ENCODE peak calls at places on chromosomes 3 and 15, in six cellular contexts. U is GM23248; F is Panc1; R is CD4-positive, CD25-positive, alpha-beta regulatory T cell; N is neural progenitor cell; H is HepG2. G is an unnamed sample.

GRCh38 chr3:159829056-159829995 is 159.3 kb upstream of the IL12A start:
- DNase-seq in U (peak), F (no peak), R (no peak), N (no peak), H (peak), G (no peak)

GRCh38 chr3:183775781-183776180 is 49.6 kb downstream of the MAP6D1 start:
- DNase-seq in U (peak), F (no peak), R (no peak), N (no peak), H (no peak), G (no peak)

GRCh38 chr3:186847437-186847836 is 4.9 kb downstream of the ADIPOQ start:
- DNase-seq in U (no peak), F (no peak), R (no peak), N (no peak), H (no peak), G (no peak)

GRCh38 chr3:152021951-152022461 is 148.6 kb downstream of the SUCNR1 start:
- DNase-seq in U (peak), F (no peak), R (no peak), N (no peak), H (no peak), G (no peak)

GRCh38 chr3:52827866-52828376 is 2.6 kb downstream of the ITIH4 start:
- DNase-seq in U (no peak), F (no peak), R (no peak), N (peak), H (peak), G (no peak)

GRCh38 chr15:69812881-69813280 is 284.8 kb downstream of the TLE3 start:
- DNase-seq in U (peak), F (no peak), R (no peak), N (peak), H (no peak), G (no peak)

GRCh38 chr15:43867096-43867495 is 40.3 kb downstream of the WDR76 start:
- DNase-seq in U (no peak), F (no peak), R (no peak), N (no peak), H (no peak), G (no peak)

GRCh38 chr3:8500208-8500961 is 1.2 kb upstream of the LMCD1 start:
- DNase-seq in U (peak), F (no peak), R (no peak), N (peak), H (peak), G (peak)

GRCh38 chr3:109702252-109702651 is 364.9 kb upstream of the DPPA4 start:
- DNase-seq in U (peak), F (no peak), R (no peak), N (no peak), H (no peak), G (no peak)

GRCh38 chr3:141834296-141834695 is 42.1 kb upstream of the ATP1B3 start:
- DNase-seq in U (no peak), F (no peak), R (no peak), N (no peak), H (no peak), G (no peak)

GRCh38 chr3:59254433-59254832 is 204.6 kb upstream of the CFAP20DC start:
- DNase-seq in U (no peak), F (no peak), R (no peak), N (no peak), H (no peak), G (no peak)

GRCh38 chr3:76871655-76872054 is 168.2 kb upstream of the ROBO2 start:
- DNase-seq in U (no peak), F (no peak), R (no peak), N (no peak), H (no peak), G (no peak)

GRCh38 chr3:67297715-67298475 is 299.8 kb downstream of the KBTBD8 start:
- DNase-seq in U (no peak), F (no peak), R (no peak), N (no peak), H (no peak), G (no peak)

GRCh38 chr3:120151796-120152195 is 57.5 kb upstream of the GSK3B start:
- DNase-seq in U (no peak), F (no peak), R (no peak), N (no peak), H (no peak), G (no peak)

GRCh38 chr15:95495033-95495541 is 835.4 kb upstream of the NR2F2 start:
- DNase-seq in U (peak), F (no peak), R (no peak), N (peak), H (no peak), G (no peak)

GRCh38 chr15:65081758-65082157 is 5.2 kb downstream of the KBTBD13 start:
- DNase-seq in U (peak), F (no peak), R (no peak), N (no peak), H (no peak), G (no peak)

GRCh38 chr15:46331546-46331945 is 696.7 kb downstream of the SQOR start:
- DNase-seq in U (no peak), F (no peak), R (no peak), N (no peak), H (no peak), G (no peak)

GRCh38 chr15:66483131-66483566 is 14.4 kb downstream of the SNAPC5 start:
- DNase-seq in U (peak), F (no peak), R (no peak), N (no peak), H (no peak), G (no peak)

GRCh38 chr3:4493931-4494806 is 1.0 kb downstream of the ITPR1 start:
- DNase-seq in U (peak), F (no peak), R (peak), N (peak), H (no peak), G (no peak)

GRCh38 chr3:42653303-42653559 is 266 bp upstream of the ZBTB47 start:
- DNase-seq in U (no peak), F (no peak), R (no peak), N (no peak), H (no peak), G (no peak)

GRCh38 chr15:96359772-96360498 is 29.4 kb downstream of the NR2F2 start:
- DNase-seq in U (peak), F (no peak), R (no peak), N (peak), H (no peak), G (no peak)

GRCh38 chr3:183309276-183309675 is 56.2 kb downstream of the B3GNT5 start:
- DNase-seq in U (no peak), F (no peak), R (no peak), N (no peak), H (peak), G (no peak)

GRCh38 chr3:140627756-140628155 is 50.1 kb upstream of the TRIM42 start:
- DNase-seq in U (no peak), F (no peak), R (no peak), N (no peak), H (no peak), G (no peak)

GRCh38 chr15:90465140-90465929 is 64.4 kb upstream of the CRTC3 start:
- DNase-seq in U (peak), F (no peak), R (no peak), N (no peak), H (no peak), G (no peak)

GRCh38 chr3:31218082-31218481 is 314.6 kb upstream of the STT3B start:
- DNase-seq in U (no peak), F (no peak), R (no peak), N (no peak), H (no peak), G (no peak)

GRCh38 chr3:123758081-123758564 is 126.0 kb downstream of the MYLK start:
- DNase-seq in U (peak), F (no peak), R (no peak), N (peak), H (peak), G (no peak)

GRCh38 chr3:47761046-47761445 is 20.6 kb downstream of the SMARCC1 start:
- DNase-seq in U (no peak), F (no peak), R (no peak), N (no peak), H (no peak), G (no peak)

GRCh38 chr3:159499031-159499793 is 489.4 kb upstream of the IL12A start:
- DNase-seq in U (peak), F (no peak), R (no peak), N (no peak), H (no peak), G (no peak)

GRCh38 chr15:77632760-77633133 is at the start of gene LINGO1:
- DNase-seq in U (peak), F (no peak), R (no peak), N (peak), H (no peak), G (no peak)

GRCh38 chr3:173957646-173958045 is 560.1 kb downstream of the NLGN1 start:
- DNase-seq in U (no peak), F (no peak), R (no peak), N (no peak), H (no peak), G (no peak)

DNA sequence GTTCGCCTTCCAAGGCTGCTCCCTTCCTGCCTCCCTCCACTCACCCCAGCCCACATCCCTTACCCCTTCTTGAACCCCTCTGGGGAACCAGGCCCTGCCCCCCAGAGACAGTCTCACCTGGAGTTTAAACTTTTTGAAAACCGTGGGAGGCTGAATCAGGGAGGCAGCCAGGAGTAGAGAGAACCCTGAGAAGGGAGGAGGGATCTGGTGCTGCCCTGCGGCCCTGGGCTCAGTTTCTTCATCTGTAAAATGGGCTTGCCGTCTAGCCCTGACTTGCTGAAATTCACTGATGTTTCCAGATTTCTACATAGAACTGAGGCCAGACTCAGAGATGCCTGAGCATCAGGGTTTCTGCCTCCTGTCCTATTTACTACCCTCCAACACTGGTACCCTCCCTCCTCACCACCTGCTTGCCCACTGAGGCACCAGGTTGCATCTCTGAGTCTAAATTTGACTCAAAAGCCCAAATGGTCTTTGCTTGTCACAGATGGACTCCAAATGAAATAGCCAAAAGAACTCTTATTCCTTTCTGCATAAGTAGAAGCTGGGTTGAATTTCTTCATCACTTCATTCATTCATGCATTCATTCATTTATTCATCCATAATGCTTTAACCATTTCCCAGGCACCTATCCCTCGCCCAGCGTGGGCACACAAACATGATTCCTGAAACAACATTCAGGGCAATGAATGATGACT is 11.9 kb upstream of the STRA6 start:
- DNase-seq in U (no peak), F (no peak), R (no peak), N (no peak), H (no peak), G (no peak)
- H3K27ac ChIP-seq in U (peak), F (no peak), R (no peak), N (no peak), H (no peak), G (no peak)

DNA sequence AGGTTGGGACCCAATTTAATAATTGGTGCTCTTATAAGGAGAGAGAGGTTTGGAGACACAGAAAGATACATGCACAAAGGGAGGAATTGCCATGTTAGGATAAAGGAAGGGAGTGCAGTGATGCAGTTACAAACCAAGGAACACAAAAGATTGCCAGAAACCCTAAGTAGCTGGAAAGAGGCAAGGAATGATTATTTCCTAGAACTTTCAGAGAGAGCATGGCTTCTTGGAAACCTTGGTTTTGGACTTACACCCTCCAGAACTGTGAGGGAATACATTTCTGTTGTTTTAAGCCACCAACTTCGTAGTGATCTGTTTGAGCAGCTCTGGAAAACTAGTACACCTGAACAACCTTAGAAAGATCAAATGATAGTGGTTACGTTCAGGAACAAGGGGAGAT is 25.0 kb upstream of the MB21D2 start:
- DNase-seq in U (no peak), F (no peak), R (no peak), N (no peak), H (no peak), G (no peak)
- H3K27ac ChIP-seq in U (no peak), F (no peak), R (no peak), N (no peak), H (no peak), G (no peak)

GRCh38 chr3:139527287-139527686 is 12.3 kb downstream of the RBP1 start:
- DNase-seq in U (no peak), F (no peak), R (no peak), N (no peak), H (no peak), G (no peak)

GRCh38 chr3:139523718-139524117 is 15.8 kb downstream of the RBP1 start:
- DNase-seq in U (no peak), F (no peak), R (no peak), N (no peak), H (no peak), G (no peak)

GRCh38 chr3:139528281-139528680 is 11.3 kb downstream of the RBP1 start:
- DNase-seq in U (no peak), F (no peak), R (no peak), N (no peak), H (no peak), G (no peak)

GRCh38 chr3:139524841-139525538 is 14.6 kb downstream of the RBP1 start:
- DNase-seq in U (no peak), F (no peak), R (no peak), N (no peak), H (no peak), G (no peak)

GRCh38 chr3:139526146-139526545 is 13.4 kb downstream of the RBP1 start:
- DNase-seq in U (no peak), F (no peak), R (no peak), N (no peak), H (no peak), G (no peak)
- H3K27ac ChIP-seq in U (no peak), F (no peak), R (no peak), N (no peak), H (no peak), G (no peak)

DNA sequence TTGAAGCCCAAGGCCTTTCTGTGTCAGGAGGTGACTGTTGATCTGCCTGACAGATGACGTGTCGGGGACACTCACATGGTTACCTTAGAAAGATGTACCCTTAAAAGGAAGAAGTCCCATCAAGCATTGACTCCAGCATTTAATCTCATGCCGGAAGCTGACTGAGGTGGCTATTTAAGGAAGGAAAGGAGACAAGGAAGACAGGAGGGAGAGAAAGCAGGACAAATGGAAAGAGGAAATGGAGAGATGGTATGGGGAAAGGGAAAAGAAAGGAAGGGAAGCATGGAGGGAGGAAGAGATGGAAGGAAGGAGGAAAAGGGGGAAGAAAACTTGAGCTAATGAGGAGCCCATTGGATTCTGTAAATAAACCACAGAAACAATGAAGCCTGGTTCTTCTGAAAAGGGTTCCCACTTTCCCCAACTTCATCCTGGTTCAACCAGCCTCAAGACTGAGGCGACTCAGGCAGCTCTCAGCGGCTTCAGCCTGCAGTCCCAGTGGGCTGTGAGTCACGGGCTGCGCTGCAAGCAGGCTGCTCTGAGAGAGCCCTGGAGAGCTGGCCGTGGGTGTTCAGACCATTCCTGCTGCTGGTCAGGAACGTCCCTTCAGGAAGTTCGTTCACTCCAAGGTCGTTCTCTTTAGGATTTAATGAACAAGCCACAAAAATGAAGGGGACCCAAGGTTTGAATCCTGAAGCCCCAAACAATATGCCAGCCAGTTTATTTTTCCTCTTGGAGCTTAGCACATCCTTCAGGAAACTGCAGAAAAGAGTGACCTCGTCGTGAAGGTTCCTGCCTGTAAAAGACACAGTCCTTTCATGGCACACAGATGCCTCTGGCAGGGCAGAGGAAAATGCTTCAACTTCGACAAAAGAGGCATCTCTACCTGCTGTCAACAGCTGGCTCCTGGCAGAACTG is 69.6 kb upstream of the THBS1 start:
- DNase-seq in U (peak), F (no peak), R (no peak), N (no peak), H (no peak), G (no peak)
- H3K27ac ChIP-seq in U (peak), F (no peak), R (no peak), N (no peak), H (no peak), G (no peak)

DNA sequence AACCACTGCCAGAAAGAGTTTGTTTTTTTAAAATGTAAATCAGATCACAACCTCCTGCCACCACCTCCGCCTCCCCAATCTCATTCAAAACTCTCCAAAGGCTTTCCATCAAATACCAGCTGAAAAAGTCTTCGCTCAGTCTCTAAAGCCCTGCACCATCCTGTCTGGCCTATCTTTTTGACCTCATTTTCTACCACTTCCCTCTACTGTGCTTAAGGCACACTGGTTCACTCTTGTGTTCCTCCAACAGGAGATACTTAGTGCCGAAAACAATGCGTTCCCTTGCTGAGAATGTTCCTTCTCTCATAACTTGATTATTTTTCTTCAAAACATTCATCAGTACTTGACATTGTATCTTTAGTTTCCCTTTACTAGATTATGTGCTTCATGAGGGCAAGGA is 3.5 kb downstream of the BTBD1 start:
- DNase-seq in U (no peak), F (no peak), R (no peak), N (no peak), H (no peak), G (no peak)
- H3K27ac ChIP-seq in U (no peak), F (no peak), R (no peak), N (no peak), H (no peak), G (no peak)

GRCh38 chr3:135989247-135989646 is 23.7 kb downstream of the PPP2R3A start:
- DNase-seq in U (peak), F (no peak), R (no peak), N (no peak), H (no peak), G (no peak)

GRCh38 chr3:135994708-135995335 is 29.3 kb downstream of the PPP2R3A start:
- DNase-seq in U (no peak), F (no peak), R (no peak), N (no peak), H (no peak), G (no peak)

GRCh38 chr3:135992072-135992471 is 26.5 kb downstream of the PPP2R3A start:
- DNase-seq in U (peak), F (peak), R (no peak), N (no peak), H (no peak), G (no peak)

GRCh38 chr3:135990903-135991302 is 25.4 kb downstream of the PPP2R3A start:
- DNase-seq in U (no peak), F (no peak), R (no peak), N (no peak), H (no peak), G (no peak)

GRCh38 chr3:135991621-135992020 is 26.1 kb downstream of the PPP2R3A start:
- DNase-seq in U (no peak), F (no peak), R (no peak), N (no peak), H (no peak), G (no peak)
- H3K27ac ChIP-seq in U (peak), F (no peak), R (no peak), N (no peak), H (no peak), G (no peak)

DNA sequence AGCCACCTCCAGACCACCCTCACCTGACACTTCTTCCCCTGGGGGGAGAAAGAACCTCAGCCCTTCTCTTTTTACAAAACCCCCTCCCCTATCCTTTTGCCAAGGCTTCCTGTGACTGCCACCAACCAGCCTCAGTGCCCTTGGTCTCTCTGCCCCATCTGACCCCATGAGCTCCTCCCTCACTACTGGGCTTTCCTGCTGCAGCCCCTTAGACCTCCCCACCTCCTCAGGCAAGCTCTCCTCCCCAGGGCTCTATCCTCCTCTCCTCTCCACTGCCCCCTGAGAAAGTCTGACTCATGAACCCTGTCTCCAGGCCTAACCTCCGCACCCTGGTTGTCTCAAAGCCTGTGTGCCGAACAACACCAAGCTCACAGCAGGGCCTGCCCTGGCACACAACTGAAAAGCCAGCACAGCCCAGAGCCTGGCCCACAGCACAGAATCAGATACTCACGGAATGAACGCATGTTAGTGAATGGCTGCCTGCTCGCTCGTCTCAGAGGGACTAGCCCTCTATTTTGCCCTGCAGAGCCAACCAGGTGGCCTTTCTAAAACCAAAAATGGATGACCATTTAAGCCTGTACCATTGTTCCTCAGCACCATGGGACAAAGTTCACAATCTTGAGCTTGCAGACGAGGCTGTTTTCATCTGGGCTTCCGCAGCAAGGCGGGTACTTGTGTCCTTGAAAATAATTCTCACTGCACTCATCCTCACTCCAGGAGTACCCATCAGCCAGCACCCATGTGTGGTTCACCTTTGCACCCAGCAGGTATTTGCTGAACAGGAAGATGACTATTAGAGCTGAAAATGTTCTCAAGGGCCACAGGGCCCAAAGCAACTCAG is 1.7 kb downstream of the CHDH start:
- DNase-seq in U (no peak), F (no peak), R (no peak), N (peak), H (peak), G (no peak)
- H3K27ac ChIP-seq in U (no peak), F (peak), R (peak), N (no peak), H (peak), G (peak)